ENCODE peak calls at places on chromosomes 13 and 19, in seven cellular contexts. O, T, L, V, R, U and P are unnamed samples.

GRCh38 chr13:41590643-41591042 is 133.3 kb downstream of the RGCC start:
- DNase-seq in O (no peak), T (no peak), L (no peak), V (no peak), R (no peak), U (no peak), P (no peak)

GRCh38 chr19:28567834-28568233 is 645.1 kb downstream of the UQCRFS1 start:
- DNase-seq in O (no peak), T (no peak), L (no peak), V (no peak), R (no peak), U (no peak), P (no peak)

GRCh38 chr19:2428027-2428690 is 773 bp upstream of the TIMM13 start:
- DNase-seq in O (peak; percentile 30), T (peak; percentile 19), L (peak; percentile 84), V (peak; percentile 41), R (no peak), U (no peak), P (peak; percentile 39)

GRCh38 chr13:50170447-50171037 is 155.3 kb downstream of the KCNRG start:
- DNase-seq in O (no peak), T (no peak), L (no peak), V (no peak), R (no peak), U (no peak), P (no peak)

GRCh38 chr19:2455481-2456300 is 1.1 kb downstream of the LMNB2 start:
- DNase-seq in O (no peak), T (no peak), L (no peak), V (peak; percentile 49), R (no peak), U (peak; percentile 74), P (peak; percentile 61)

GRCh38 chr19:30437869-30438268 is 65.7 kb downstream of the ZNF536 start:
- DNase-seq in O (no peak), T (no peak), L (no peak), V (no peak), R (no peak), U (no peak), P (no peak)

GRCh38 chr19:52935434-52935833 is 12.2 kb upstream of the ZNF888 start:
- DNase-seq in O (no peak), T (no peak), L (peak; percentile 28), V (peak; percentile 53), R (no peak), U (no peak), P (peak; percentile 51)

GRCh38 chr13:85255978-85256377 is 543.2 kb downstream of the SLITRK6 start:
- DNase-seq in O (no peak), T (no peak), L (no peak), V (no peak), R (no peak), U (no peak), P (no peak)

GRCh38 chr13:33918199-33918932 is 100.4 kb downstream of the RFC3 start:
- DNase-seq in O (no peak), T (no peak), L (no peak), V (no peak), R (peak; percentile 17), U (no peak), P (no peak)

GRCh38 chr13:52737900-52738299 is 1.7 kb downstream of the CNMD start:
- DNase-seq in O (no peak), T (no peak), L (no peak), V (no peak), R (no peak), U (no peak), P (no peak)

GRCh38 chr13:31896427-31896826 is 135.1 kb upstream of the FRY start:
- DNase-seq in O (no peak), T (no peak), L (no peak), V (no peak), R (no peak), U (no peak), P (no peak)

GRCh38 chr13:50082426-50083283 is 67.4 kb downstream of the KCNRG start:
- DNase-seq in O (peak; percentile 54), T (peak; percentile 78), L (peak; percentile 75), V (peak; percentile 91), R (no peak), U (peak; percentile 47), P (peak; percentile 91)

GRCh38 chr19:17616961-17617806 is 61.7 kb downstream of the COLGALT1 start:
- DNase-seq in O (no peak), T (no peak), L (no peak), V (no peak), R (peak; percentile 10), U (peak; percentile 92), P (no peak)

GRCh38 chr19:46373573-46374359 is 26.9 kb downstream of the PPP5C start:
- DNase-seq in O (peak; percentile 98), T (peak; percentile 99), L (peak; percentile 87), V (peak; percentile 99), R (no peak), U (no peak), P (peak; percentile 94)

GRCh38 chr13:30145709-30146367 is 161.5 kb downstream of the KATNAL1 start:
- DNase-seq in O (no peak), T (no peak), L (no peak), V (no peak), R (no peak), U (no peak), P (no peak)

GRCh38 chr19:4185413-4186086 is 3.1 kb downstream of the ANKRD24 start:
- DNase-seq in O (no peak), T (no peak), L (no peak), V (no peak), R (no peak), U (no peak), P (no peak)

GRCh38 chr13:95527955-95528354 is 24.6 kb upstream of the CLDN10 start:
- DNase-seq in O (no peak), T (no peak), L (no peak), V (no peak), R (no peak), U (no peak), P (no peak)
- H3K4me1 ChIP-seq in O (no peaks in the 10 kb centered on the region), T (no peaks in the 10 kb centered on the region), L (no peaks in the 10 kb centered on the region), V (no peaks in the 10 kb centered on the region), R (peaks cover 12% of the 10 kb centered on the region), U (no peaks in the 10 kb centered on the region), P (no peaks in the 10 kb centered on the region)

DNA sequence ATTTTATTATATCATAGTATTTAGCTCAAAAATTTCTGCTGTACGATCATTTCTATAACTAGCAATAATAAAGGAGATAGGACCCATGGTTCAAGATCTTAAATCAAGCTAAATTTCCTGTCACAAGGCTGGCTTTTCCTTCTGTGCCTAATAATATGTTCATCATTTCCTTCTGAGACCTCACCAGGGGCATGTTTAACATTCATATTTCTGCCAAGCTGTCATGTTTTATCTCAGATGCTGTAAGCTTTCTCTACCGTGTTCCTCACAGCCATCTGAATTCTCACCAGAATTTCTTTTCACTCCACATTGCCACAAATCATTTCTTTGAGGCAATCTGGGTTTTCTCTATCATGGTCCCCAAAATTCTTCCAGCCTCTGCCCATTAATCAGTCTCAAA is 482.3 kb upstream of the SGCG start:
- DNase-seq in O (no peak), T (no peak), L (no peak), V (no peak), R (no peak), U (no peak), P (no peak)
- TF ChIP-seq POLR2AphosphoS5 in O (no peak), T (no peak), L (no peak), V (no peak), R (no peak), U (no peak), P (no peak)

GRCh38 chr19:13864513-13865242 is 12.3 kb upstream of the NANOS3 start:
- DNase-seq in O (no peak), T (no peak), L (no peak), V (no peak), R (no peak), U (peak; percentile 46), P (no peak)

GRCh38 chr19:13865578-13866462 is 11.1 kb upstream of the NANOS3 start:
- DNase-seq in O (no peak), T (no peak), L (no peak), V (no peak), R (no peak), U (peak; percentile 38), P (no peak)

GRCh38 chr19:13868663-13869062 is 8.3 kb upstream of the NANOS3 start:
- DNase-seq in O (no peak), T (no peak), L (no peak), V (no peak), R (no peak), U (no peak), P (no peak)

GRCh38 chr19:13865243-13865577 is 11.7 kb upstream of the NANOS3 start:
- DNase-seq in O (no peak), T (no peak), L (no peak), V (no peak), R (no peak), U (peak; percentile 45), P (no peak)

DNA sequence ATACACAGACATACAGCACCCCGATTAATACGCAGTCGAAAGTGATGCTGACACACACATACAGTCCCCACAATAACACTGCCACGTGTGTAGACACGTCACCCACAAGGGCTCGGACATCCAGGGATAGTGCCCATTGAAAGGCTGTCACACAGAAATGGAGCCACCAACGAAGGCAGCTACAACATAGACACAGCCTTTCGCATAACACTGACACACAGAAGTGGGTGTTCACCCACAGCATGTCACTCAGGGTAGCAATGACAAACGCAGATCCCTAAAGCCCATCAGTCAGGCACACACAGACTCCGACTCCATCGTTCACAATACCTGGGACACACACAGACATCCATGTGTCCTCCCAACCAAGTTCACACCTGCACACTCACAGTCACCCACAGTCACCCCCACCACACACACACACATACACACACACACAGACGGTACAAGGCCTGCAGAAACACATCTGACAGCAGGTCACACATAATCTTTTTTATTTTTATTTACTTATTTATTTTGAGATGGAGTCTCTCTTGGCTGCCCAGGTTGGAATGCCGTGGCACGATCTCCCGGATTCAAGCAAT is 10.4 kb upstream of the NANOS3 start:
- DNase-seq in O (no peak), T (no peak), L (no peak), V (no peak), R (no peak), U (no peak), P (no peak)
- H3K4me3 ChIP-seq in O (peak overlapping the region; percentile 75), T (peak overlapping the region; percentile 64), L (peak overlapping the region; percentile 79), V (peak overlapping the region; percentile 85), R (peak overlapping the region; percentile 41), U (no peak overlapping the region), P (no peak overlapping the region)

GRCh38 chr13:101398920-101399319 is 17.4 kb downstream of the NALCN start:
- DNase-seq in O (no peak), T (no peak), L (no peak), V (no peak), R (no peak), U (no peak), P (no peak)
- H3K4me1 ChIP-seq in O (no peaks in the 10 kb centered on the region), T (no peaks in the 10 kb centered on the region), L (no peaks in the 10 kb centered on the region), V (no peaks in the 10 kb centered on the region), R (peaks cover 3% of the 10 kb centered on the region), U (no peaks in the 10 kb centered on the region), P (no peaks in the 10 kb centered on the region)